ENCODE peak calls at places on chromosomes 7 and 10, in five cellular contexts. D is fibroblast of lung, B is A549, A is cardiac muscle cell, N is IMR-90. E is an unnamed sample.

GRCh38 chr7:125090596-125090995 is 161.0 kb upstream of the POT1 start:
- DNase-seq in D (peak), B (no peak), A (no peak), N (no peak), E (no peak)

GRCh38 chr10:117224881-117225280 is 16.0 kb upstream of the SLC18A2 start:
- DNase-seq in D (no peak), B (no peak), A (no peak), N (no peak), E (no peak)

GRCh38 chr7:73427902-73428696 is 5.5 kb upstream of the FZD9 start:
- DNase-seq in D (no peak), B (no peak), A (no peak), N (no peak), E (no peak)

GRCh38 chr10:99329238-99329890 is at the start of gene CNNM1:
- DNase-seq in D (no peak), B (peak), A (peak), N (no peak), E (no peak)

GRCh38 chr7:27046854-27047549 is 48.8 kb downstream of the HOXA1 start:
- DNase-seq in D (peak), B (peak), A (peak), N (peak), E (no peak)

GRCh38 chr7:28933874-28934265 is 24.3 kb downstream of the TRIL start:
- DNase-seq in D (no peak), B (no peak), A (no peak), N (no peak), E (no peak)

GRCh38 chr10:486668-487067 is 202.8 kb downstream of the DIP2C start:
- DNase-seq in D (no peak), B (no peak), A (no peak), N (no peak), E (no peak)

GRCh38 chr7:96204601-96205000 is 117.3 kb downstream of the SLC25A13 start:
- DNase-seq in D (no peak), B (no peak), A (no peak), N (no peak), E (no peak)

GRCh38 chr7:134175724-134176350 is 48.7 kb downstream of the LRGUK start:
- DNase-seq in D (no peak), B (no peak), A (no peak), N (no peak), E (no peak)
- H3K4me3 ChIP-seq in D (no peak), B (no peak), A (no peak), N (no peak), E (no peak)

GRCh38 chr7:43274752-43275151 is 162.3 kb downstream of the HECW1 start:
- DNase-seq in D (no peak), B (no peak), A (no peak), N (no peak), E (no peak)
- TF ChIP-seq CTCF in D (no peak), B (no peak), A (no peak), N (no peak), E (no peak)

DNA sequence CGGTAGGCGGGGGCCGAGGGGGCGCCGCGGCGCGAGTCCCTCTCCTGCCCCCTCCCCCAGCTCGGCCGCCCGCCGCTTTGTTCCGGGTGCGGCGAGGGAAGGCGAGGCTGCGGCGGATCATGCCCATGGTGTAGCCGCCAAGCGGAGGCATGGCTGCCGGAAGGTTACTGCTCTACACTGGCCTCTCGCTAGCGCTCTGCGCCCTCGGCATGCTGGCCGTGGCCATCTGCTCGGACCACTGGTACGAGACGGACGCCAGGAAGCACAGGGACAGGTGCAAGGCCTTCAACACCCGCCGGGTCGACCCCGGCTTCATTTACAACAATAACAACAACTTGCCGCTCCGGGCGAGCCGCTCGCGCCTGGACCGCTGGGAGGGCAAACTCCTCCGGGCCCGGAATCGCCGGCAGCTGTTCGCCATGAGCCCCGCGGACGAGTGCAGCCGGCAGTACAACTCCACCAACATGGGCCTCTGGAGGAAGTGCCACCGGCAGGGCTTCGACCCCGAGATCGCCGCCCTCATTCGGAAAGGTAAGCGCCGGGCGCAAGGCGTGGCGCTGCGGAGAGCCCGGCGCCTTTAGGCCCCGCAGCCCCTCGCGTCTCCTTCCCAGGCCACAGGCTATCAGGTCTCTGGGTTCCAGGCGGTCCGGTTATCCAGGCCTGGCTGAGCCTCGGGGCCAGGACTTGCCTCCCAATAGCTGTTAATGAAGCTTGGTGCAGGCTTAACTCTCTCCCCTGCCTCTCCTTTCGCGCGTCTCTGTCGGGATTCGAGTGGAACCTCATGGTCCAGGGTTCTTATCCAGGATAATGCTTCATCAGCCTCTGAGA is 512 bp downstream of the TMEM178B start:
- DNase-seq in D (peak), B (no peak), A (peak), N (no peak), E (peak)
- H3K4me3 ChIP-seq in D (peak), B (peak), A (peak), N (peak), E (peak)

GRCh38 chr7:48528689-48529088 is 357.4 kb downstream of the ABCA13 start:
- DNase-seq in D (no peak), B (no peak), A (no peak), N (no peak), E (no peak)
- TF ChIP-seq CTCF in D (no peak), B (no peak), A (no peak), N (no peak), E (no peak)

DNA sequence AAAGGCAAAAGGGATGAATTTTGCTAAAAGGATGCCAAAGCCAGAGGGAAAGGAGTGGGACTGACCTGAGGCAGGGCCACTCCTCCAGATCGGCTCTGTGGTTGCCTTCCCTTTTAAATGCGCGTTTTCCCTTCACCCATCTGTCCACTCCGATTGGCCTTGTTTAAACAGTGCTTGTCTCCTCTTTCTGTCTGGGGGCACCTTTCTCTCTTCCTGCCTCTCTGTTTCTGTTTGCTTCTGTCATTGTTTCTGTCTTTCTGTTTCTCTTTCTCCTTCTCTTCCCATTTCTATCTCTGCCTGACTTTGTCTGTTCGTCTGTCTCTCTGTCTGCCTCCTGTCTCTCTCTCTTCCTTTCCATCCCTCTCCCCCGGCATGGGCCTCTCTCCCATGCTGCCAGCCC is 29.6 kb upstream of the HSPB1 start:
- DNase-seq in D (no peak), B (no peak), A (no peak), N (no peak), E (peak)
- H3K4me3 ChIP-seq in D (no peak), B (no peak), A (no peak), N (no peak), E (peak)

DNA sequence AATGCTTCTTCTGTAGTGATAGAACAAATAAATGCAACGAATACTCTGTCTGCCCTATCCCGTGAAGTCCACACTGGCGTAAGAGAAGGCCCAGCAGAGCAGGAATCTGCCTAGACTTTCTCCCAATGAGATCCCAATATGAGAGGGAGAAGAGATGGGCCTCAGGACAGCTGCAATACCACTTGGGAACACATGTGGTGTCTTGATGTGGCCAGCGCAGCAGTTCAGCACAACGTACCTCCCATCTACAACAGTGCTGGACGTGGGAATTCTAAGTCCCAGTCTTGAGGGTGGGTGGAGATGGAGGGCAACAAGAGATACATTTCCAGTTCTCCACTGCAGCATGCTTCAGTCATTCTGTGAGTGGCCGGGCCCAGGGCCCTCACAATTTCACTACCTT is 45.8 kb downstream of the FIGNL1 start:
- DNase-seq in D (no peak), B (no peak), A (no peak), N (no peak), E (no peak)
- TF ChIP-seq CTCF in D (no peak), B (no peak), A (no peak), N (no peak), E (peak)

GRCh38 chr10:61000769-61001730 is 57.1 kb upstream of the RHOBTB1 start:
- DNase-seq in D (peak), B (peak), A (peak), N (peak), E (no peak)

GRCh38 chr10:60998932-60999331 is 54.9 kb upstream of the RHOBTB1 start:
- DNase-seq in D (no peak), B (no peak), A (no peak), N (no peak), E (no peak)

GRCh38 chr10:61001731-61002122 is 57.7 kb upstream of the RHOBTB1 start:
- DNase-seq in D (no peak), B (no peak), A (no peak), N (no peak), E (no peak)
- H3K4me3 ChIP-seq in D (peak), B (peak), A (peak), N (peak), E (no peak)

DNA sequence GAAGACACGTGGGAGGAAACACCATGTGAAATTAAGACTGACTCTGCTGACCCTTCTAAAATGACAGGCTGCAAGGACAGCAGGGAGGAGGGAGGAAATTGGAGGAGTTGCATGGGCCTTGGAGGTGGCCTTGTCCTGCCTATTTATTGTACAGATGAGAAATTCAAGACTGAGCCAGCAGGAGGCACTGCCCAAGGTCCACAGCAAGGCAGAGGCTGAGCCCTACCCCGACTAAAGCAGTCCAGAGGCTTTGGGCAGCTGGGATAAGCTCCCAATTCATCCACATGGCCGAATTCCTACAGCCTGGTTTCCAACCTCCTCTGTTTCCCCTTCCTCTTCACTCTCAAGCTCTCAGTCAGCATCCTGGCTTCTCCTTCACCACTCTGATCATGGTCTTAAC is 215.9 kb upstream of the ZMIZ1 start:
- DNase-seq in D (no peak), B (peak), A (peak), N (peak), E (peak)
- TF ChIP-seq CTCF in D (peak), B (peak), A (peak), N (peak), E (peak)

GRCh38 chr7:157211710-157212109 is 73.0 kb downstream of the UBE3C start:
- DNase-seq in D (peak), B (no peak), A (peak), N (peak), E (no peak)

GRCh38 chr7:157204134-157204533 is 65.4 kb downstream of the UBE3C start:
- DNase-seq in D (no peak), B (no peak), A (no peak), N (no peak), E (no peak)

GRCh38 chr7:157205438-157205837 is 66.7 kb downstream of the UBE3C start:
- DNase-seq in D (no peak), B (no peak), A (no peak), N (no peak), E (no peak)

DNA sequence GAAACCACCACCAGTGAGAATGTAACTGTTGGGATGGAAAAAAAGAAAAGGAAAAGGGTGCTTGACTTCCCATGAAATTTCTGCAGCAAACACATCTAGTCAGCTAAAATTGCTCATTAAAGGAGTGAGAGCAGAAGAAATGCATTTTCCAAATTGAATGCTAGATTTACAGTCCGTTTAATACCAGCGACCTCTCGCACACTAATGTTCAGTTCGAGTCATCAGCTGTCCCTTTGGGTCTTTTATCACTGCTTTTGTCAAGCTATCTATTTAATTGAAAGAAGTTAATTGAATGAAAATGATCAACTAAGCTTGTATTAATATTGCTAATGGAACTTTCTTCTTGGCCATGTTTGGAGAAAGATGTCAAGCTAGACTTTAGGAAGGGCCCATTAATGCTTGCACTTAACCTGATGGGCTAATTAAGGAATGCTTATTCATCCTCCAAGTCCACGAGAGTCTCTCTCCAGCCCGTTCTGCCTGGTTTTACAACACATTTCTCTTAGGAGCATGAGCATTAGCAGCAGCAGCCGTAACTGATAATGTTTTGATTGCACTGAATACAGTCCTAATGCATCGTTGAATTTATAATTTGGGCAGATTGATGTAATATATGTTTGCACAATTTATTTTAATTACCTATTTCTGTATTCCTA is 70.2 kb downstream of the UBE3C start:
- DNase-seq in D (peak), B (no peak), A (no peak), N (no peak), E (no peak)
- H3K4me3 ChIP-seq in D (no peak), B (no peak), A (no peak), N (no peak), E (no peak)

GRCh38 chr7:37916673-37917660 is at the start of gene SFRP4:
- DNase-seq in D (peak), B (peak), A (peak), N (peak), E (peak)

GRCh38 chr7:37916017-37916672 is 472 bp downstream of the SFRP4 start:
- DNase-seq in D (peak), B (no peak), A (peak), N (no peak), E (no peak)

GRCh38 chr7:37920305-37920618 is 178 bp upstream of the EPDR1 start:
- DNase-seq in D (no peak), B (no peak), A (no peak), N (no peak), E (no peak)

GRCh38 chr7:37920619-37921339 is at the start of gene EPDR1:
- DNase-seq in D (peak), B (peak), A (peak), N (no peak), E (peak)

GRCh38 chr7:37918526-37918925 is 1.9 kb upstream of the SFRP4 start:
- DNase-seq in D (no peak), B (no peak), A (no peak), N (no peak), E (no peak)
- TF ChIP-seq CTCF in D (no peak), B (no peak), A (peak), N (no peak), E (no peak)

E was measured in GM12865.